ENCODE peak calls at places on chromosomes 6 and 20, in four cellular contexts. R is brain microvascular endothelial cell, G is body of pancreas, V is K562. F is an unnamed sample.

GRCh38 chr20:8361008-8361652 is 229.1 kb downstream of the PLCB1 start:
- DNase-seq in R (peak; percentile 79), V (no peak), G (peak; percentile 46), F (peak; percentile 1)

GRCh38 chr6:30836431-30836866 is 47.9 kb upstream of the DDR1 start:
- DNase-seq in G (peak; percentile 50), V (no peak), R (no peak), F (no peak)

GRCh38 chr6:139568956-139569538 is 194.6 kb upstream of the CITED2 start:
- DNase-seq in R (peak; percentile 61), V (no peak), G (no peak), F (peak; percentile 82)

GRCh38 chr6:126937426-126937825 is 181.0 kb upstream of the RSPO3 start:
- DNase-seq in V (no peak), R (no peak), G (no peak), F (no peak)

GRCh38 chr20:17648782-17649730 is 33.0 kb downstream of the RRBP1 start:
- DNase-seq in R (no peak), G (peak; percentile 72), V (peak; percentile 13), F (no peak)

GRCh38 chr6:116616757-116617093 is 446 bp downstream of the RSPH4A start:
- DNase-seq in G (peak; percentile 10), R (no peak), V (peak; percentile 26), F (no peak)

GRCh38 chr20:23116301-23117089 is 30.4 kb upstream of the CD93 start:
- DNase-seq in G (no peak), R (no peak), V (no peak), F (peak; percentile 83)

GRCh38 chr6:113065606-113066005 is 718.5 kb downstream of the RFPL4B start:
- DNase-seq in G (no peak), V (no peak), R (peak; percentile 42), F (no peak)

GRCh38 chr6:144140859-144141258 is 9.5 kb upstream of the STX11 start:
- DNase-seq in G (no peak), V (no peak), R (no peak), F (no peak)

GRCh38 chr20:31934968-31935764 is 16.7 kb downstream of the PDRG1 start:
- DNase-seq in R (no peak), V (no peak), G (no peak), F (no peak)

GRCh38 chr6:166512567-166512966 is 73.9 kb downstream of the RAMACL start:
- DNase-seq in R (no peak), V (no peak), G (no peak), F (no peak)

GRCh38 chr20:1134355-1134754 is 16.0 kb downstream of the PSMF1 start:
- DNase-seq in V (no peak), G (no peak), R (no peak), F (no peak)

GRCh38 chr20:25622450-25623224 is 1.2 kb downstream of the NANP start:
- DNase-seq in G (no peak), V (no peak), R (no peak), F (no peak)

GRCh38 chr20:20230741-20231140 is 137.2 kb upstream of the INSM1 start:
- DNase-seq in G (no peak), V (no peak), R (no peak), F (no peak)

GRCh38 chr6:158475344-158476302 is 84.3 kb upstream of the TMEM181 start:
- DNase-seq in G (peak; percentile 66), R (peak; percentile 38), V (peak; percentile 75), F (peak; percentile 74)

GRCh38 chr6:32432050-32432450 is 7.6 kb upstream of the HLA-DRA start:
- DNase-seq in G (no peak), R (no peak), V (peak; percentile 22), F (peak; percentile 49)

GRCh38 chr6:170438861-170439260 is 114.2 kb downstream of the PSMB1 start:
- DNase-seq in V (no peak), G (no peak), R (no peak), F (no peak)

GRCh38 chr6:170439366-170440351 is 113.4 kb downstream of the PSMB1 start:
- DNase-seq in V (no peak), G (no peak), R (peak; percentile 28), F (no peak)

GRCh38 chr6:170437719-170438401 is 115.2 kb downstream of the PSMB1 start:
- DNase-seq in R (no peak), V (no peak), G (no peak), F (peak; percentile 14)

GRCh38 chr6:170440437-170440836 is 112.7 kb downstream of the PSMB1 start:
- DNase-seq in G (no peak), R (no peak), V (peak; percentile 34), F (no peak)

GRCh38 chr6:170438402-170438753 is 114.7 kb downstream of the PSMB1 start:
- DNase-seq in G (peak; percentile 96), V (peak; percentile 62), R (peak; percentile 100), F (peak; percentile 99)
- H3K4me3 ChIP-seq in G (no peak overlapping the region), V (no peak overlapping the region), R (no peak overlapping the region), F (no peak overlapping the region)

GRCh38 chr6:76697585-76697984 is 625.1 kb upstream of the IMPG1 start:
- DNase-seq in V (no peak), G (no peak), R (peak; percentile 39), F (peak; percentile 33)
- TF ChIP-seq CTCF in V (no peak), G (peak; percentile 27), R (peak; percentile 48), F (no peak)

DNA sequence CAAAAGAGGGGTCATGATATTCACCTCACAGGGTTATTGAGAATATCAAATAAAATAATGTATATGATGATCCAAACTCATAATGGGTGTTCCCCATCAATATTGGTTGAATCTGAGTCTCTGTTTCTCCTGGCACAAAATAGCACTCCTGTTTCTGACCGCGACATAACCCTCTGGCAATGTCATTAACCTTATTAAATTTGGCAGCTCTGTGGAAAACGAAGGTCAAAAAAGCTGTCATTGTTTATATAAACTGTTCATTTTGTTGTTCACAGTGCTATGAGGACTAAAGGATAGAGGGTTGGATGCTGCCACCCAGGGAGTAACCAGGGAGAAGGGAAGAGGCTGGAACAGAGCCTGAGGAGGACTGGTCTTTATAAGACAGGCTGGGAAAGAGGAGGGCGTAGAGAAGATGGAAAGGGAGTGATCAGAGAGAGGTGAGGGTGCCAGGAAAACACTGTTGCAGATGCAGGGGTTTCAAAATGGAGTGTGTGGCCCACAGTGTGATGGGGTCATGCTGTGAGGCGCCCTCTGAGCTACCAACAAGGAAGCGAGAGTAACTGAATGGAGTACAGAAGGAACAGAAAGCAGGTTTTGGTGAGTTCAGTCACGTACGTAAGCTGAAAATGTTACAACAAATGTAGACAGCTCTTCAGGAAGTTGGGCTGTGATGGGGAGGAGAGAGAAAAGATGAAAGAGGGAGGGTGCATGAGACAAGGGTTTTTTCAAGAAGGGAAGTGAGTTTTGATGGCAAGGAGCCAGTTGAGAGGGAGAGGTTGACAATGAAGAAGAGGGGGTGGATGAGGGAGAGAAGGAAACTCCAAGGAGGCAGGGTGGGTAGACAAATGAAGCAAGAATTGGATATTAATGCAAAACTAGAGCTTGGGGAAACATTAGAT is 251.6 kb upstream of the TAB2 start:
- DNase-seq in V (no peak), G (peak; percentile 62), R (no peak), F (no peak)
- H3K4me3 ChIP-seq in V (no peak overlapping the region), G (no peak overlapping the region), R (no peak overlapping the region), F (no peak overlapping the region)

GRCh38 chr6:146028250-146028789 is 542 bp upstream of the GRM1 start:
- DNase-seq in G (peak; percentile 46), V (peak; percentile 69), R (peak; percentile 24), F (peak; percentile 32)

GRCh38 chr6:146028835-146029572 is at the start of gene GRM1:
- DNase-seq in V (no peak), G (no peak), R (no peak), F (no peak)

GRCh38 chr6:146026873-146027272 is 2.0 kb upstream of the GRM1 start:
- DNase-seq in R (no peak), G (no peak), V (no peak), F (no peak)

GRCh38 chr6:146029573-146030184 is 817 bp downstream of the GRM1 start:
- DNase-seq in G (no peak), R (no peak), V (no peak), F (no peak)

DNA sequence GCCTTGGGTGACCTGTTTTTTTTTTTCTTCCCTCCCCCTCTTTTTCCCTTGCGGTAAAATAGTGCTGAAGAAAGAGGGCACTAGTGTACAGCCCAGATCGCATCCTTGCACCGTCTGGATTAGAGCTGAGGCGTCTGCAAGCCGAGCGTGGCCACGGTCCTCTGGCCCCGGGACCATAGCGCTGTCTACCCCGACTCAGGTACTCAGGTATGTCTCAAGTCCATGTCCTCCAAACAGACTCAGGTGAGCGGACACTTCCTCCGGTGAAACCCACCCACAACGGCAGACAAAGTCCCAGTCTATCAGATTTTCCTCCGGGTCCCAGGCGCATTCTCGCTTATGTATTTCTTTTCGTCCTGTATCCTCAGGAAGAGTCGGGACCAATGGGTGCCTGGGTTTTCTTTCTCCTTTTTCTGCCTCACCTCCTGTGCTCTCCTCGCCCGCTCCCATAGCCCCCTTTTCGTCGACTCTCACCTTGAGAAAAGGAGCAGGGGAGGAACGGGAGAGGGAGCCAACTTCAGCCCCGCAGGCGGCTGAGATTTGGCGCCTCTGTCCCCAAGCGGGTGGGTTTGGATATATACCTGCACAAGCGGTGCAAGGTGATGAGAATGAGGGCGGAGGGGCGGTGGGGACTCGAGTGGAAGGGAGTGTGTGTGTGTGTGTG is 1.1 kb upstream of the GRM1 start:
- DNase-seq in V (no peak), G (no peak), R (no peak), F (no peak)
- TF ChIP-seq CTCF in V (peak; percentile 7), G (no peak), R (no peak), F (no peak)

GRCh38 chr20:50817776-50818172 is 22.9 kb downstream of the BCAS4 start:
- DNase-seq in V (no peak), G (no peak), R (no peak), F (no peak)
- H3K4me3 ChIP-seq in V (no peak overlapping the region), G (no peak overlapping the region), R (no peak overlapping the region), F (no peak overlapping the region)

GRCh38 chr6:17987576-17988421 is at the start of gene KIF13A:
- DNase-seq in R (peak; percentile 35), V (peak; percentile 90), G (peak; percentile 72), F (no peak)
- TF ChIP-seq CTCF in R (peak; percentile 29), V (peak; percentile 37), G (no peak), F (peak; percentile 15)

GRCh38 chr20:47545499-47545898 is 43.8 kb downstream of the NCOA3 start:
- DNase-seq in V (no peak), G (no peak), R (no peak), F (no peak)

GRCh38 chr20:47547034-47547387 is 45.3 kb downstream of the NCOA3 start:
- DNase-seq in G (no peak), R (no peak), V (no peak), F (no peak)

GRCh38 chr20:47544240-47544639 is 42.6 kb downstream of the NCOA3 start:
- DNase-seq in V (no peak), G (no peak), R (peak; percentile 48), F (peak; percentile 41)

GRCh38 chr20:47544852-47545251 is 43.2 kb downstream of the NCOA3 start:
- DNase-seq in G (no peak), V (no peak), R (no peak), F (no peak)

GRCh38 chr20:47546184-47547033 is 44.7 kb downstream of the NCOA3 start:
- DNase-seq in R (peak; percentile 56), V (no peak), G (no peak), F (peak; percentile 80)
- H3K4me3 ChIP-seq in R (no peak overlapping the region), V (no peak overlapping the region), G (no peak overlapping the region), F (no peak overlapping the region)

DNA sequence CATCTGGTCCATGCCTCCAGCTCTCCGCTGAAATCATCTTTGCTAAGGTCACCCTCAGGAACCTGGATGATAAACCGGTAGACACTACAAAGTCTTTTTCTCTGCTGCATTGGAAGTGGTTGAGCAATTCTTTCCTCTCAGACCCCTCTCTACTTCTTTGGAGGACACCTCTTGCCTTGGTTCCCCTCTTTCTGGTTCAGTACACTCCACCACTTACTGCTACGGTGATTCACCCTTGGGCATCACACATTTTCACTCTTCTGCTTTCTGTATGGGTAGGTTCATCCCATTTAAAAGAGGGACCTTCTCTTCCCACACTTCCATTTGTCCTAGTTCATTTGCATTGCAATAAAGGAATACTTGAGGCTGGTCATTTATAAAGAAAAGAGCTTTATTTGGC is 149.8 kb upstream of the TMEM170B start:
- DNase-seq in R (no peak), G (no peak), V (no peak), F (no peak)
- TF ChIP-seq CTCF in R (no peak), G (no peak), V (no peak), F (no peak)